ENCODE peak calls at places on chromosomes 13 and 19, in five cellular contexts. One of them, this sample, is unnamed.

GRCh38 chr13:110444226-110444653 is 117.3 kb downstream of the RAB20 start:
- ATAC-seq in heart left ventricle: peak; percentile 81
- ATAC-seq in heart right ventricle: peak; percentile 74
- ATAC-seq in PC-3: peak; percentile 32
- ATAC-seq in pancreas: no peak
- ATAC-seq in this sample: peak; percentile 68

GRCh38 chr13:114015608-114016295 is 41.9 kb upstream of the C13orf46 start:
- ATAC-seq in heart left ventricle: peak; percentile 71
- ATAC-seq in PC-3: peak; percentile 93
- ATAC-seq in heart right ventricle: peak; percentile 60
- ATAC-seq in pancreas: peak; percentile 54
- ATAC-seq in this sample: peak; percentile 83

GRCh38 chr13:73194310-73194709 is 135.5 kb downstream of the KLF5 start:
- ATAC-seq in heart right ventricle: no peak
- ATAC-seq in heart left ventricle: no peak
- ATAC-seq in pancreas: peak; percentile 85
- ATAC-seq in PC-3: no peak
- ATAC-seq in this sample: no peak

GRCh38 chr19:1041835-1042685 is 2.2 kb downstream of the ABCA7 start:
- ATAC-seq in PC-3: peak; percentile 18
- ATAC-seq in pancreas: peak; percentile 38
- ATAC-seq in heart left ventricle: no peak
- ATAC-seq in heart right ventricle: no peak
- ATAC-seq in this sample: no peak

GRCh38 chr13:42478531-42479156 is 95.3 kb upstream of the TNFSF11 start:
- ATAC-seq in heart left ventricle: no peak
- ATAC-seq in PC-3: peak; percentile 67
- ATAC-seq in heart right ventricle: no peak
- ATAC-seq in pancreas: no peak
- ATAC-seq in this sample: no peak

GRCh38 chr19:32459199-32459865 is 53.8 kb downstream of the DPY19L3 start:
- ATAC-seq in pancreas: no peak
- ATAC-seq in heart left ventricle: no peak
- ATAC-seq in PC-3: no peak
- ATAC-seq in heart right ventricle: no peak
- ATAC-seq in this sample: no peak

GRCh38 chr13:109819851-109820250 is 33.5 kb upstream of the IRS2 start:
- ATAC-seq in heart left ventricle: no peak
- ATAC-seq in pancreas: no peak
- ATAC-seq in PC-3: no peak
- ATAC-seq in heart right ventricle: no peak
- ATAC-seq in this sample: no peak

GRCh38 chr13:74620711-74621110 is 486.5 kb upstream of the KLF12 start:
- ATAC-seq in heart right ventricle: no peak
- ATAC-seq in PC-3: no peak
- ATAC-seq in pancreas: no peak
- ATAC-seq in heart left ventricle: no peak
- ATAC-seq in this sample: no peak

GRCh38 chr13:40611004-40611403 is 55.4 kb downstream of the FOXO1 start:
- ATAC-seq in PC-3: no peak
- ATAC-seq in heart left ventricle: no peak
- ATAC-seq in pancreas: no peak
- ATAC-seq in heart right ventricle: no peak
- ATAC-seq in this sample: no peak

GRCh38 chr13:39935155-39935554 is 279.7 kb downstream of the COG6 start:
- ATAC-seq in heart left ventricle: no peak
- ATAC-seq in heart right ventricle: no peak
- ATAC-seq in pancreas: no peak
- ATAC-seq in PC-3: no peak
- ATAC-seq in this sample: no peak

GRCh38 chr19:23160766-23161165 is 43.9 kb downstream of the ZNF730 start:
- ATAC-seq in PC-3: no peak
- ATAC-seq in heart right ventricle: no peak
- ATAC-seq in heart left ventricle: no peak
- ATAC-seq in pancreas: no peak
- ATAC-seq in this sample: no peak

GRCh38 chr19:6362351-6362801 is 1.0 kb downstream of the CLPP start:
- ATAC-seq in PC-3: no peak
- ATAC-seq in pancreas: no peak
- ATAC-seq in heart left ventricle: no peak
- ATAC-seq in heart right ventricle: no peak
- ATAC-seq in this sample: no peak

GRCh38 chr19:39816287-39817048 is 17.5 kb downstream of the DYRK1B start:
- ATAC-seq in heart right ventricle: peak; percentile 80
- ATAC-seq in heart left ventricle: peak; percentile 93
- ATAC-seq in PC-3: no peak
- ATAC-seq in pancreas: no peak
- ATAC-seq in this sample: no peak

GRCh38 chr19:47609885-47610545 is 1.1 kb downstream of the BICRA start:
- ATAC-seq in heart left ventricle: peak; percentile 16
- ATAC-seq in heart right ventricle: peak; percentile 1
- ATAC-seq in pancreas: peak; percentile 24
- ATAC-seq in PC-3: no peak
- ATAC-seq in this sample: no peak

GRCh38 chr19:9128171-9128570 is 1.4 kb upstream of the OR7G3 start:
- ATAC-seq in pancreas: no peak
- ATAC-seq in heart left ventricle: no peak
- ATAC-seq in PC-3: peak; percentile 94
- ATAC-seq in heart right ventricle: no peak
- ATAC-seq in this sample: no peak

DNA sequence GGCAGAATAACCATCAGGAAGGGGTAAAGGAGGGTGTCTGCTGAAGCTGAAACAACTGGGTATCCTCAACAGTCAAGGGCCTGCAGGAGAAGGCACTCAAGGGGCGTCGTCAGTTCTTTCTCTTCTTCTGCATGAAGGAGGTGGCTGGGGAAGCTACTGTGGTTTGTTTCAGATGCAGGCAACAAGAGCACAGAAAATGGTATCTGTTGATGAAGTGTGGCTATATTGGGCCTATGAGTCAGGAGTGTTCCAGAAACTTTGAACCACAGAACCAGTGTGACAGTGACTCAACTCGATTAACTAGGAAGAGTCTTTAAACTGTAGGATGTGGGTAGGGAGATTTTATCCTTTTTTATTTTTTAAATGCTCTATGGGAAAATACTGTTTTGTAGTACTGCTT is 686.3 kb downstream of the FGF9 start:
- ATAC-seq in PC-3: no peak
- ATAC-seq in heart left ventricle: peak; percentile 94
- ATAC-seq in heart right ventricle: peak; percentile 51
- ATAC-seq in pancreas: no peak
- ATAC-seq in this sample: no peak
- H3K27ac ChIP-seq in PC-3: no peak overlapping the region
- H3K27ac ChIP-seq in heart left ventricle: peak overlapping the region; percentile 15
- H3K27ac ChIP-seq in heart right ventricle: peak overlapping the region; percentile 76
- H3K27ac ChIP-seq in pancreas: no peak overlapping the region
- H3K27ac ChIP-seq in this sample: no peak overlapping the region

GRCh38 chr19:14494910-14495677 is 833 bp downstream of the GIPC1 start:
- ATAC-seq in pancreas: no peak
- ATAC-seq in heart right ventricle: no peak
- ATAC-seq in heart left ventricle: no peak
- ATAC-seq in PC-3: peak; percentile 9
- ATAC-seq in this sample: no peak

GRCh38 chr19:14492756-14493337 is 3.1 kb downstream of the GIPC1 start:
- ATAC-seq in heart right ventricle: no peak
- ATAC-seq in heart left ventricle: no peak
- ATAC-seq in PC-3: no peak
- ATAC-seq in pancreas: no peak
- ATAC-seq in this sample: no peak

GRCh38 chr19:14495678-14496028 is 274 bp downstream of the GIPC1 start:
- ATAC-seq in heart right ventricle: peak; percentile 3
- ATAC-seq in PC-3: peak; percentile 1
- ATAC-seq in pancreas: peak; percentile 1
- ATAC-seq in heart left ventricle: no peak
- ATAC-seq in this sample: no peak

GRCh38 chr19:14496029-14496848 is at the start of gene GIPC1:
- ATAC-seq in pancreas: peak; percentile 95
- ATAC-seq in heart left ventricle: peak; percentile 99
- ATAC-seq in heart right ventricle: peak; percentile 97
- ATAC-seq in PC-3: peak; percentile 85
- ATAC-seq in this sample: peak; percentile 98

DNA sequence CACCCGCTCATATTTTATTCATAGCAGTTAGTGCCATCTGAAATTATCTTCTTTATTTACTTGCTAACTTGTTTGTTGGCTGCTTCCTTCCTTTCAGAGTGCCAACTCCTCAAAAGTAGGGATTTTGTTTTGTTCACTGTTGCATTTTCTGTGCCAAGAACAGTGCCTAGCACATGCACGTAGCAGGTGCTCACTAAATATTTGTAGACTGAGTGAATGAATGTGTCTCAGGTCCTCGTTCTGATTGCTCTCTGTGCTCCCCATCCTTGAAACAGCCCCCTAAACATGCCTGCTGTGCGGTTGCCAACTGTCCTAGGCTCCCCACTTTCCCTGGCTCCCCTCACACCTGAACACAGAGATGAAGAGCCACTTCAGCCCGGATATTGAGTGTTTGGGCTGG is 1.5 kb downstream of the GIPC1 start:
- ATAC-seq in heart right ventricle: no peak
- ATAC-seq in pancreas: no peak
- ATAC-seq in PC-3: no peak
- ATAC-seq in heart left ventricle: no peak
- ATAC-seq in this sample: no peak
- H3K4me3 ChIP-seq in heart right ventricle: peak overlapping the region; percentile 82
- H3K4me3 ChIP-seq in pancreas: no peak overlapping the region
- H3K4me3 ChIP-seq in PC-3: peak overlapping the region; percentile 93
- H3K4me3 ChIP-seq in heart left ventricle: peak overlapping the region; percentile 80
- H3K4me3 ChIP-seq in this sample: peak overlapping the region; percentile 96

DNA sequence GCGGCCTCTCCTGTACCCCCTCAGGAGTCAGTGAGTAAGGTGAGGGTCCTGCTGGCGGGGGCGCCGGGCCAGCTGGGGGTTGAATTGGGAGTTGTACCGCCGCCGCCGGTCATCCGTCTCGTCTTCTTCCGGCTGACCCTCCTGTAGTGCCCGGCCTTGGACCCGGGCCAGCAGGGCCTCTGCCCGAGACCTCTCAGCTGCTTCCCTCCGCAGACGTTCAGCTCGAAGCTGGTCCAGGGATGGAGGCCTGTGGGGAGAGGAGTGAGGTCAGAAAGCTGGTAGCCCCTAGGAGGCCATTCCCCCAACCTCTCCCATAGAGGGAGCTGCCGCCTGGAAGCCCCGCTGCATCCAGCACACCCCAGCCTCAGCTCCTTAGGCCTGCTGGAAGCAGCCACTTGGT is 3.8 kb downstream of the LENG1 start:
- ATAC-seq in heart left ventricle: no peak
- ATAC-seq in heart right ventricle: no peak
- ATAC-seq in PC-3: no peak
- ATAC-seq in pancreas: no peak
- ATAC-seq in this sample: no peak
- H3K27ac ChIP-seq in heart left ventricle: no peak overlapping the region
- H3K27ac ChIP-seq in heart right ventricle: no peak overlapping the region
- H3K27ac ChIP-seq in PC-3: no peak overlapping the region
- H3K27ac ChIP-seq in pancreas: no peak overlapping the region
- H3K27ac ChIP-seq in this sample: no peak overlapping the region

DNA sequence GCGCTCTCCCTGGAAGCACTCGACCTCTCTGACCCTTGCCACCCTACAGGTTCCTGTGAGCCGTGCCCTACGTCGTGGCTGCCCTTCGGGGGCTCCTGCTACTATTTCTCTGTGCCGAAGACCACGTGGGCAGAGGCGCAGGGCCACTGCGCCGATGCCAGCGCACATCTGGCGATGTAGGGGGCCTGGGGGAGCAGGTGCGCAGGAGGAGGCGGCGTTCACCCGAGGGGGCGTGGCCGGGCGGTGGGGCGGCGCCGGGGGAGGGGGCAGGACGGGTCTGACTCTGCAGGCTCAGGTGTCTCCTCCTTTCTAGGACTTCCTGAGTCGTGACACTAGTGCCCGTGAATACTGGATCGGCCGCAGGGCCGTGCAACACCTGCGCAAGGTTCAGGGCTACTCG is 26.4 kb downstream of the CLEC4M start:
- ATAC-seq in heart right ventricle: no peak
- ATAC-seq in PC-3: peak; percentile 50
- ATAC-seq in pancreas: no peak
- ATAC-seq in heart left ventricle: no peak
- ATAC-seq in this sample: no peak
- H3K4me3 ChIP-seq in heart right ventricle: peak overlapping the region; percentile 37
- H3K4me3 ChIP-seq in PC-3: peak overlapping the region; percentile 39
- H3K4me3 ChIP-seq in pancreas: no peak overlapping the region
- H3K4me3 ChIP-seq in heart left ventricle: peak overlapping the region; percentile 46
- H3K4me3 ChIP-seq in this sample: no peak overlapping the region

GRCh38 chr19:10290876-10291553 is 1.3 kb downstream of the ICAM5 start:
- ATAC-seq in PC-3: peak; percentile 45
- ATAC-seq in pancreas: peak; percentile 38
- ATAC-seq in heart right ventricle: no peak
- ATAC-seq in heart left ventricle: peak; percentile 15
- ATAC-seq in this sample: peak; percentile 24

GRCh38 chr19:10288662-10289166 is 1.0 kb upstream of the ICAM5 start:
- ATAC-seq in pancreas: no peak
- ATAC-seq in PC-3: peak; percentile 16
- ATAC-seq in heart left ventricle: no peak
- ATAC-seq in heart right ventricle: no peak
- ATAC-seq in this sample: no peak

GRCh38 chr19:10289167-10289835 is 451 bp upstream of the ICAM5 start:
- ATAC-seq in PC-3: peak; percentile 8
- ATAC-seq in heart left ventricle: no peak
- ATAC-seq in heart right ventricle: no peak
- ATAC-seq in pancreas: peak; percentile 5
- ATAC-seq in this sample: no peak

GRCh38 chr19:10290439-10290875 is 705 bp downstream of the ICAM5 start:
- ATAC-seq in PC-3: peak; percentile 2
- ATAC-seq in heart left ventricle: no peak
- ATAC-seq in heart right ventricle: no peak
- ATAC-seq in pancreas: no peak
- ATAC-seq in this sample: no peak

GRCh38 chr19:10289836-10290438 is at the start of gene ICAM5:
- ATAC-seq in heart right ventricle: no peak
- ATAC-seq in PC-3: peak; percentile 8
- ATAC-seq in heart left ventricle: no peak
- ATAC-seq in pancreas: no peak
- ATAC-seq in this sample: no peak
- H3K27ac ChIP-seq in heart right ventricle: no peak within 1 kb of the TSS
- H3K27ac ChIP-seq in PC-3: no peak within 1 kb of the TSS
- H3K27ac ChIP-seq in heart left ventricle: no peak within 1 kb of the TSS
- H3K27ac ChIP-seq in pancreas: no peak within 1 kb of the TSS
- H3K27ac ChIP-seq in this sample: no peak within 1 kb of the TSS

GRCh38 chr19:49149652-49150105 is 5.5 kb downstream of the HRC start:
- ATAC-seq in pancreas: peak; percentile 60
- ATAC-seq in heart left ventricle: peak; percentile 59
- ATAC-seq in PC-3: peak; percentile 4
- ATAC-seq in heart right ventricle: peak; percentile 44
- ATAC-seq in this sample: peak; percentile 67
- H3K4me3 ChIP-seq in pancreas: peak overlapping the region; percentile 56
- H3K4me3 ChIP-seq in heart left ventricle: peak overlapping the region; percentile 72
- H3K4me3 ChIP-seq in PC-3: peak overlapping the region; percentile 71
- H3K4me3 ChIP-seq in heart right ventricle: peak overlapping the region; percentile 62
- H3K4me3 ChIP-seq in this sample: peak overlapping the region; percentile 66